ENCODE peak calls at places on chromosomes 3 and 15, in ten cellular contexts. Y is Panc1, R is T-helper 1 cell, I is osteocyte, O is AG20443, K is COR-L47, E is islet precursor cell, L is HEK293T, X is NCI-H774, N is SK-MEL-5. T is an unnamed sample.

GRCh38 chr3:146152841-146153240 is 8.1 kb downstream of the PLOD2 start:
- DNase-seq in Y (no peak), R (no peak), I (no peak), O (no peak), K (no peak), E (peak; percentile 61), L (no peak), X (no peak), N (peak; percentile 33), T (no peak)

GRCh38 chr15:98896002-98896721 is 111.4 kb downstream of the PGPEP1L start:
- DNase-seq in Y (no peak), R (no peak), I (no peak), O (peak; percentile 63), K (no peak), E (peak; percentile 87), L (no peak), X (no peak), N (peak; percentile 89), T (no peak)

GRCh38 chr15:40985541-40986330 is 32.5 kb downstream of the CHAC1 start:
- DNase-seq in Y (no peak), R (no peak), I (no peak), O (peak; percentile 33), K (no peak), E (no peak), L (no peak), X (no peak), N (no peak), T (no peak)

GRCh38 chr3:76083992-76084391 is 298.6 kb upstream of the ZNF717 start:
- DNase-seq in Y (no peak), R (no peak), I (no peak), O (peak; percentile 33), K (no peak), E (no peak), L (no peak), X (no peak), N (no peak), T (no peak)

GRCh38 chr3:119794971-119795612 is 13.2 kb downstream of the NR1I2 start:
- DNase-seq in Y (no peak), R (no peak), I (peak; percentile 56), O (peak; percentile 32), K (no peak), E (peak; percentile 99), L (no peak), X (no peak), N (peak; percentile 15), T (peak; percentile 72)

GRCh38 chr3:12178091-12178820 is 19.5 kb upstream of the TIMP4 start:
- DNase-seq in Y (no peak), R (no peak), I (no peak), O (peak; percentile 45), K (no peak), E (peak; percentile 80), L (no peak), X (no peak), N (no peak), T (peak; percentile 35)

GRCh38 chr15:41957021-41957897 is 15.1 kb downstream of the EHD4 start:
- DNase-seq in Y (no peak), R (peak; percentile 69), I (peak; percentile 46), O (no peak), K (no peak), E (peak; percentile 74), L (no peak), X (no peak), N (no peak), T (peak; percentile 8)

GRCh38 chr3:61594144-61594977 is 33.0 kb downstream of the PTPRG start:
- DNase-seq in Y (no peak), R (no peak), I (no peak), O (peak; percentile 14), K (no peak), E (no peak), L (no peak), X (no peak), N (no peak), T (no peak)

GRCh38 chr3:71392277-71392676 is 191.3 kb downstream of the FOXP1 start:
- DNase-seq in Y (no peak), R (no peak), I (no peak), O (no peak), K (no peak), E (no peak), L (no peak), X (no peak), N (no peak), T (no peak)

GRCh38 chr15:36688310-36689102 is 109.1 kb downstream of the CDIN1 start:
- DNase-seq in Y (no peak), R (no peak), I (no peak), O (peak; percentile 15), K (no peak), E (no peak), L (no peak), X (no peak), N (no peak), T (no peak)

GRCh38 chr3:10185804-10186762 is 21.4 kb downstream of the IRAK2 start:
- DNase-seq in Y (no peak), R (peak; percentile 51), I (no peak), O (no peak), K (no peak), E (no peak), L (no peak), X (no peak), N (no peak), T (no peak)

GRCh38 chr3:40583691-40584090 is 58.9 kb downstream of the ZNF621 start:
- DNase-seq in Y (no peak), R (no peak), I (no peak), O (no peak), K (no peak), E (no peak), L (no peak), X (no peak), N (no peak), T (peak; percentile 68)

GRCh38 chr15:85646538-85647091 is 148.1 kb downstream of the KLHL25 start:
- DNase-seq in Y (no peak), R (peak; percentile 76), I (no peak), O (peak; percentile 33), K (no peak), E (no peak), L (no peak), X (no peak), N (no peak), T (no peak)

GRCh38 chr3:26484140-26484539 is 138.4 kb upstream of the LRRC3B start:
- DNase-seq in Y (no peak), R (no peak), I (no peak), O (no peak), K (no peak), E (peak; percentile 62), L (peak; percentile 27), X (no peak), N (peak; percentile 27), T (no peak)

GRCh38 chr3:152235709-152236298 is 32.9 kb upstream of the MBNL1 start:
- DNase-seq in Y (no peak), R (no peak), I (no peak), O (peak; percentile 27), K (no peak), E (no peak), L (no peak), X (no peak), N (peak; percentile 44), T (peak; percentile 28)

GRCh38 chr3:134697830-134698699 is 47.2 kb upstream of the KY start:
- DNase-seq in Y (no peak), R (no peak), I (peak; percentile 49), O (no peak), K (no peak), E (peak; percentile 43), L (no peak), X (no peak), N (no peak), T (no peak)

GRCh38 chr3:190097617-190098016 is 23.1 kb downstream of the P3H2 start:
- DNase-seq in Y (no peak), R (no peak), I (no peak), O (no peak), K (no peak), E (no peak), L (no peak), X (no peak), N (no peak), T (no peak)

GRCh38 chr15:78023081-78023665 is 54.3 kb downstream of the TBC1D2B start:
- DNase-seq in Y (no peak), R (no peak), I (no peak), O (no peak), K (no peak), E (no peak), L (no peak), X (no peak), N (no peak), T (no peak)

GRCh38 chr3:65130782-65131181 is 443.0 kb upstream of the ADAMTS9 start:
- DNase-seq in Y (no peak), R (no peak), I (no peak), O (no peak), K (no peak), E (no peak), L (no peak), X (no peak), N (no peak), T (no peak)

GRCh38 chr3:66486187-66486586 is 14.6 kb downstream of the LRIG1 start:
- DNase-seq in Y (no peak), R (no peak), I (no peak), O (peak; percentile 35), K (no peak), E (peak; percentile 20), L (no peak), X (no peak), N (no peak), T (no peak)

GRCh38 chr3:154954750-154955149 is 125.4 kb upstream of the MME start:
- DNase-seq in Y (no peak), R (no peak), I (no peak), O (peak; percentile 45), K (no peak), E (no peak), L (peak; percentile 23), X (no peak), N (peak; percentile 61), T (no peak)

GRCh38 chr3:124992041-124992440 is 57.5 kb upstream of the MUC13 start:
- DNase-seq in Y (no peak), R (no peak), I (no peak), O (no peak), K (no peak), E (no peak), L (no peak), X (no peak), N (no peak), T (no peak)

GRCh38 chr3:71168961-71169411 is 414.5 kb downstream of the FOXP1 start:
- DNase-seq in Y (no peak), R (no peak), I (no peak), O (no peak), K (peak; percentile 10), E (peak; percentile 63), L (no peak), X (no peak), N (no peak), T (no peak)

GRCh38 chr3:55540579-55540978 is 53.5 kb upstream of the WNT5A start:
- DNase-seq in Y (no peak), R (no peak), I (no peak), O (no peak), K (no peak), E (no peak), L (no peak), X (no peak), N (no peak), T (no peak)

GRCh38 chr3:170274641-170275040 is 52.4 kb downstream of the PRKCI start:
- DNase-seq in Y (no peak), R (no peak), I (no peak), O (no peak), K (no peak), E (no peak), L (no peak), X (no peak), N (no peak), T (no peak)

GRCh38 chr3:94249491-94250079 is 186.7 kb downstream of the NSUN3 start:
- DNase-seq in Y (peak; percentile 39), R (peak; percentile 38), I (peak; percentile 87), O (peak; percentile 82), K (peak; percentile 61), E (peak; percentile 75), L (peak; percentile 71), X (peak; percentile 16), N (peak; percentile 78), T (peak; percentile 67)

GRCh38 chr3:23809840-23810341 is 4.1 kb downstream of the UBE2E1 start:
- DNase-seq in Y (no peak), R (no peak), I (no peak), O (no peak), K (no peak), E (no peak), L (no peak), X (no peak), N (no peak), T (no peak)

GRCh38 chr3:186356152-186356551 is 5.9 kb downstream of the DGKG start:
- DNase-seq in Y (no peak), R (no peak), I (peak; percentile 23), O (no peak), K (no peak), E (no peak), L (no peak), X (no peak), N (no peak), T (no peak)

T was measured in adrenal gland.